ENCODE peak calls at places on chromosome 22, in seven cellular contexts. One of them, this sample, is unnamed.

GRCh38 chr22:24007253-24008021 is 2.2 kb upstream of the GSTT4 start:
- DNase-seq in upper lobe of left lung: no peak
- DNase-seq in breast epithelium: peak; percentile 68
- DNase-seq in H1: no peak
- DNase-seq in endodermal cell: no peak
- DNase-seq in CD4-positive, alpha-beta memory T cell: no peak
- DNase-seq in ascending aorta: no peak
- DNase-seq in this sample: no peak

GRCh38 chr22:49360746-49361145 is 466.9 kb downstream of the BRD1 start:
- DNase-seq in endodermal cell: no peak
- DNase-seq in ascending aorta: no peak
- DNase-seq in CD4-positive, alpha-beta memory T cell: no peak
- DNase-seq in upper lobe of left lung: no peak
- DNase-seq in breast epithelium: no peak
- DNase-seq in H1: no peak
- DNase-seq in this sample: no peak

GRCh38 chr22:36435516-36436415 is 45.7 kb downstream of the TXN2 start:
- DNase-seq in upper lobe of left lung: peak; percentile 76
- DNase-seq in endodermal cell: peak; percentile 89
- DNase-seq in H1: peak; percentile 64
- DNase-seq in breast epithelium: peak; percentile 71
- DNase-seq in CD4-positive, alpha-beta memory T cell: peak; percentile 70
- DNase-seq in ascending aorta: no peak
- DNase-seq in this sample: no peak

GRCh38 chr22:45976351-45977002 is 485 bp downstream of the WNT7B start:
- DNase-seq in H1: no peak
- DNase-seq in breast epithelium: no peak
- DNase-seq in endodermal cell: no peak
- DNase-seq in CD4-positive, alpha-beta memory T cell: no peak
- DNase-seq in upper lobe of left lung: no peak
- DNase-seq in ascending aorta: no peak
- DNase-seq in this sample: no peak

GRCh38 chr22:49004484-49005399 is 822.9 kb downstream of the BRD1 start:
- DNase-seq in upper lobe of left lung: no peak
- DNase-seq in endodermal cell: no peak
- DNase-seq in CD4-positive, alpha-beta memory T cell: no peak
- DNase-seq in breast epithelium: no peak
- DNase-seq in H1: peak; percentile 19
- DNase-seq in ascending aorta: no peak
- DNase-seq in this sample: no peak

GRCh38 chr22:31945971-31946680 is 1.8 kb downstream of the YWHAH start:
- DNase-seq in upper lobe of left lung: peak; percentile 49
- DNase-seq in H1: no peak
- DNase-seq in endodermal cell: no peak
- DNase-seq in breast epithelium: no peak
- DNase-seq in ascending aorta: no peak
- DNase-seq in CD4-positive, alpha-beta memory T cell: no peak
- DNase-seq in this sample: no peak

GRCh38 chr22:43528601-43529360 is 117.0 kb downstream of the MPPED1 start:
- DNase-seq in endodermal cell: no peak
- DNase-seq in upper lobe of left lung: no peak
- DNase-seq in ascending aorta: no peak
- DNase-seq in CD4-positive, alpha-beta memory T cell: no peak
- DNase-seq in H1: no peak
- DNase-seq in breast epithelium: no peak
- DNase-seq in this sample: no peak

GRCh38 chr22:18148508-18148965 is 1.4 kb upstream of the USP18 start:
- DNase-seq in endodermal cell: no peak
- DNase-seq in breast epithelium: no peak
- DNase-seq in CD4-positive, alpha-beta memory T cell: no peak
- DNase-seq in ascending aorta: no peak
- DNase-seq in upper lobe of left lung: no peak
- DNase-seq in H1: no peak
- DNase-seq in this sample: no peak

GRCh38 chr22:42884616-42885375 is 27.7 kb upstream of the ARFGAP3 start:
- DNase-seq in ascending aorta: no peak
- DNase-seq in CD4-positive, alpha-beta memory T cell: no peak
- DNase-seq in H1: no peak
- DNase-seq in breast epithelium: no peak
- DNase-seq in endodermal cell: no peak
- DNase-seq in upper lobe of left lung: no peak
- DNase-seq in this sample: no peak

GRCh38 chr22:18104566-18104965 is 6.0 kb upstream of the TUBA8 start:
- DNase-seq in breast epithelium: no peak
- DNase-seq in endodermal cell: peak; percentile 27
- DNase-seq in CD4-positive, alpha-beta memory T cell: no peak
- DNase-seq in ascending aorta: no peak
- DNase-seq in H1: no peak
- DNase-seq in upper lobe of left lung: no peak
- DNase-seq in this sample: no peak

GRCh38 chr22:26975865-26976264 is 318.5 kb downstream of the MIAT start:
- DNase-seq in upper lobe of left lung: no peak
- DNase-seq in CD4-positive, alpha-beta memory T cell: no peak
- DNase-seq in H1: no peak
- DNase-seq in breast epithelium: no peak
- DNase-seq in endodermal cell: no peak
- DNase-seq in ascending aorta: no peak
- DNase-seq in this sample: no peak

GRCh38 chr22:46068908-46069481 is 81.3 kb upstream of the PPARA start:
- DNase-seq in endodermal cell: no peak
- DNase-seq in ascending aorta: peak; percentile 5
- DNase-seq in CD4-positive, alpha-beta memory T cell: no peak
- DNase-seq in upper lobe of left lung: peak; percentile 23
- DNase-seq in H1: no peak
- DNase-seq in breast epithelium: peak; percentile 19
- DNase-seq in this sample: peak; percentile 22

GRCh38 chr22:18065256-18065655 is 12.5 kb upstream of the PEX26 start:
- DNase-seq in CD4-positive, alpha-beta memory T cell: no peak
- DNase-seq in breast epithelium: no peak
- DNase-seq in ascending aorta: no peak
- DNase-seq in upper lobe of left lung: no peak
- DNase-seq in endodermal cell: peak; percentile 81
- DNase-seq in H1: peak; percentile 61
- DNase-seq in this sample: no peak

GRCh38 chr22:38748487-38749136 is 7.2 kb downstream of the SUN2 start:
- DNase-seq in H1: no peak
- DNase-seq in upper lobe of left lung: no peak
- DNase-seq in ascending aorta: no peak
- DNase-seq in CD4-positive, alpha-beta memory T cell: no peak
- DNase-seq in endodermal cell: no peak
- DNase-seq in breast epithelium: no peak
- DNase-seq in this sample: no peak
- H3K9me3 ChIP-seq in H1: no peaks in the 10 kb centered on the region
- H3K9me3 ChIP-seq in upper lobe of left lung: no peaks in the 10 kb centered on the region
- H3K9me3 ChIP-seq in ascending aorta: no peaks in the 10 kb centered on the region
- H3K9me3 ChIP-seq in CD4-positive, alpha-beta memory T cell: no peaks in the 10 kb centered on the region
- H3K9me3 ChIP-seq in endodermal cell: no peaks in the 10 kb centered on the region
- H3K9me3 ChIP-seq in breast epithelium: no peaks in the 10 kb centered on the region
- H3K9me3 ChIP-seq in this sample: no peaks in the 10 kb centered on the region

GRCh38 chr22:39933741-39934140 is 26.5 kb upstream of the TMA7B start:
- DNase-seq in CD4-positive, alpha-beta memory T cell: no peak
- DNase-seq in upper lobe of left lung: no peak
- DNase-seq in ascending aorta: no peak
- DNase-seq in H1: no peak
- DNase-seq in endodermal cell: no peak
- DNase-seq in breast epithelium: no peak
- DNase-seq in this sample: no peak

GRCh38 chr22:39932918-39933649 is 27.1 kb upstream of the TMA7B start:
- DNase-seq in ascending aorta: no peak
- DNase-seq in endodermal cell: peak; percentile 91
- DNase-seq in upper lobe of left lung: peak; percentile 39
- DNase-seq in CD4-positive, alpha-beta memory T cell: peak; percentile 60
- DNase-seq in H1: peak; percentile 86
- DNase-seq in breast epithelium: no peak
- DNase-seq in this sample: no peak

GRCh38 chr22:39932166-39932565 is 28.0 kb upstream of the TMA7B start:
- DNase-seq in ascending aorta: no peak
- DNase-seq in breast epithelium: no peak
- DNase-seq in endodermal cell: no peak
- DNase-seq in CD4-positive, alpha-beta memory T cell: no peak
- DNase-seq in upper lobe of left lung: no peak
- DNase-seq in H1: no peak
- DNase-seq in this sample: no peak

GRCh38 chr22:39928556-39929401 is 27.9 kb downstream of the GRAP2 start:
- DNase-seq in upper lobe of left lung: no peak
- DNase-seq in H1: no peak
- DNase-seq in ascending aorta: no peak
- DNase-seq in endodermal cell: no peak
- DNase-seq in breast epithelium: no peak
- DNase-seq in CD4-positive, alpha-beta memory T cell: no peak
- DNase-seq in this sample: no peak

GRCh38 chr22:39931271-39931670 is 28.9 kb upstream of the TMA7B start:
- DNase-seq in ascending aorta: no peak
- DNase-seq in breast epithelium: no peak
- DNase-seq in H1: no peak
- DNase-seq in CD4-positive, alpha-beta memory T cell: no peak
- DNase-seq in endodermal cell: no peak
- DNase-seq in upper lobe of left lung: no peak
- DNase-seq in this sample: no peak
- H3K4me3 ChIP-seq in ascending aorta: no peak overlapping the region
- H3K4me3 ChIP-seq in breast epithelium: no peak overlapping the region
- H3K4me3 ChIP-seq in H1: no peak overlapping the region
- H3K4me3 ChIP-seq in CD4-positive, alpha-beta memory T cell: peak overlapping the region; percentile 1
- H3K4me3 ChIP-seq in endodermal cell: no peak overlapping the region
- H3K4me3 ChIP-seq in upper lobe of left lung: no peak overlapping the region
- H3K4me3 ChIP-seq in this sample: no peak overlapping the region

GRCh38 chr22:29300467-29300806 is 6.0 kb upstream of the GAS2L1 start:
- DNase-seq in ascending aorta: no peak
- DNase-seq in upper lobe of left lung: no peak
- DNase-seq in breast epithelium: peak; percentile 11
- DNase-seq in CD4-positive, alpha-beta memory T cell: no peak
- DNase-seq in endodermal cell: no peak
- DNase-seq in H1: no peak
- DNase-seq in this sample: no peak
- H3K36me3 ChIP-seq in ascending aorta: peaks cover 56% of the 10 kb centered on the region
- H3K36me3 ChIP-seq in upper lobe of left lung: peaks cover 60% of the 10 kb centered on the region
- H3K36me3 ChIP-seq in breast epithelium: peaks cover 28% of the 10 kb centered on the region
- H3K36me3 ChIP-seq in CD4-positive, alpha-beta memory T cell: peaks cover 49% of the 10 kb centered on the region
- H3K36me3 ChIP-seq in endodermal cell: peaks cover 49% of the 10 kb centered on the region
- H3K36me3 ChIP-seq in H1: peaks cover 45% of the 10 kb centered on the region
- H3K36me3 ChIP-seq in this sample: peaks cover 60% of the 10 kb centered on the region

DNA sequence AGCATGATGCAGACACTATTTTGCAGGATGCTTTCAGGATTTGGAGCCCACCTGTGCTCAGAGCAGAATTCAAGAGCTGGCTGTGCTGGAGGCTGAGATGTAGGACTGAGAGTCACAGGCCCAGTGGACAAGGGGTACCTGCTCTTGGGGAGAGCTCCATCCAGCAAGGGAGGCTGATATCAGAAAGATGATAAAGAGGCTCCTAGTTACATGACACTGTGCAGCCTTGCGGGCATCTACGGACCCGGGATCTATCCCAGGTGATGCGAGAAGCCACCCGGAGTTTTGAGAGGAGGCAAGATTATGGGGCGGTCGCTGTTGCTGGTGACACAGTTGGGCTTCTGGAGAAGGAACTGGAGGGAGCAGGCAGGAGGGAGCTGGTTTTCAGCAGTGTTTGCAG is 579.0 kb downstream of the TBC1D22A start:
- DNase-seq in ascending aorta: no peak
- DNase-seq in endodermal cell: no peak
- DNase-seq in breast epithelium: no peak
- DNase-seq in CD4-positive, alpha-beta memory T cell: no peak
- DNase-seq in upper lobe of left lung: no peak
- DNase-seq in H1: no peak
- DNase-seq in this sample: no peak
- H3K9me3 ChIP-seq in ascending aorta: no peaks in the 10 kb centered on the region
- H3K9me3 ChIP-seq in endodermal cell: peaks cover 43% of the 10 kb centered on the region
- H3K9me3 ChIP-seq in breast epithelium: no peaks in the 10 kb centered on the region
- H3K9me3 ChIP-seq in CD4-positive, alpha-beta memory T cell: no peaks in the 10 kb centered on the region
- H3K9me3 ChIP-seq in upper lobe of left lung: no peaks in the 10 kb centered on the region
- H3K9me3 ChIP-seq in H1: peaks cover 83% of the 10 kb centered on the region
- H3K9me3 ChIP-seq in this sample: no peaks in the 10 kb centered on the region

This sample was measured in heart right ventricle.